ENCODE peak calls at places on chromosome 1, in five cellular contexts. A is activated T-helper 1 cell treated with Interleukin-2 at 50 U/mL for 16 hours, G is HL-60, H is HTR-8/SVneo, I is neural crest cell. P is an unnamed sample.

GRCh38 chr1:181166377-181167196 is 78.1 kb downstream of the IER5 start:
- DNase-seq in A (peak), G (no peak), H (peak), I (peak), P (peak)

GRCh38 chr1:202016022-202016624 is 5.7 kb downstream of the ELF3 start:
- DNase-seq in A (no peak), G (no peak), H (no peak), I (no peak), P (no peak)

GRCh38 chr1:2018217-2019161 is 656 bp upstream of the GABRD start:
- DNase-seq in A (no peak), G (no peak), H (no peak), I (no peak), P (no peak)

GRCh38 chr1:71587961-71588360 is 507.1 kb upstream of the ZRANB2 start:
- DNase-seq in A (no peak), G (no peak), H (no peak), I (no peak), P (no peak)

GRCh38 chr1:117897551-117897950 is 31.9 kb downstream of the GDAP2 start:
- DNase-seq in A (no peak), G (no peak), H (no peak), I (no peak), P (no peak)

GRCh38 chr1:241464985-241465384 is 54.6 kb downstream of the FH start:
- DNase-seq in A (no peak), G (no peak), H (no peak), I (no peak), P (no peak)

GRCh38 chr1:199808110-199808870 is 219.2 kb upstream of the NR5A2 start:
- DNase-seq in A (no peak), G (no peak), H (no peak), I (no peak), P (no peak)

GRCh38 chr1:246705368-246705767 is 18.8 kb upstream of the SCCPDH start:
- DNase-seq in A (no peak), G (no peak), H (peak), I (no peak), P (no peak)